ENCODE peak calls at places on chromosomes 4 and X, in six cellular contexts. One of them, this sample, is unnamed.

GRCh38 chr4:177485528-177485927 is 43.3 kb upstream of the AGA start:
- DNase-seq in colonic mucosa: no peak
- DNase-seq in GM04503: no peak
- DNase-seq in AG08396: no peak
- DNase-seq in tibial artery: no peak
- DNase-seq in RPMI8226: no peak
- DNase-seq in this sample: no peak

GRCh38 chr4:118883861-118884260 is 4.8 kb upstream of the SYNPO2 start:
- DNase-seq in colonic mucosa: no peak
- DNase-seq in GM04503: no peak
- DNase-seq in AG08396: no peak
- DNase-seq in tibial artery: no peak
- DNase-seq in RPMI8226: no peak
- DNase-seq in this sample: no peak

GRCh38 chr4:108540536-108540935 is 79.8 kb upstream of the RPL34 start:
- DNase-seq in colonic mucosa: no peak
- DNase-seq in GM04503: no peak
- DNase-seq in AG08396: no peak
- DNase-seq in tibial artery: no peak
- DNase-seq in RPMI8226: no peak
- DNase-seq in this sample: no peak

GRCh38 chr4:155787113-155787710 is 28.4 kb downstream of the GUCY1B1 start:
- DNase-seq in colonic mucosa: no peak
- DNase-seq in GM04503: no peak
- DNase-seq in AG08396: peak
- DNase-seq in tibial artery: no peak
- DNase-seq in RPMI8226: peak
- DNase-seq in this sample: no peak

GRCh38 chrX:12791253-12792228 is at the start of gene PRPS2:
- DNase-seq in colonic mucosa: peak
- DNase-seq in GM04503: no peak
- DNase-seq in AG08396: peak
- DNase-seq in tibial artery: peak
- DNase-seq in RPMI8226: peak
- DNase-seq in this sample: no peak

GRCh38 chrX:137278825-137279224 is 245.0 kb upstream of the GPR101 start:
- DNase-seq in colonic mucosa: no peak
- DNase-seq in GM04503: no peak
- DNase-seq in AG08396: no peak
- DNase-seq in tibial artery: no peak
- DNase-seq in RPMI8226: no peak
- DNase-seq in this sample: no peak

GRCh38 chr4:66906314-66906713 is 639.0 kb downstream of the CENPC start:
- DNase-seq in colonic mucosa: no peak
- DNase-seq in GM04503: no peak
- DNase-seq in AG08396: no peak
- DNase-seq in tibial artery: no peak
- DNase-seq in RPMI8226: no peak
- DNase-seq in this sample: no peak

GRCh38 chrX:150362599-150363481 is at the start of gene MAMLD1:
- DNase-seq in colonic mucosa: peak
- DNase-seq in GM04503: peak
- DNase-seq in AG08396: peak
- DNase-seq in tibial artery: peak
- DNase-seq in RPMI8226: peak
- DNase-seq in this sample: no peak

GRCh38 chrX:24025741-24026402 is 1.1 kb downstream of the KLHL15 start:
- DNase-seq in colonic mucosa: peak
- DNase-seq in GM04503: no peak
- DNase-seq in AG08396: no peak
- DNase-seq in tibial artery: peak
- DNase-seq in RPMI8226: peak
- DNase-seq in this sample: no peak

GRCh38 chr4:43525646-43526045 is 633.1 kb downstream of the GRXCR1 start:
- DNase-seq in colonic mucosa: no peak
- DNase-seq in GM04503: no peak
- DNase-seq in AG08396: no peak
- DNase-seq in tibial artery: no peak
- DNase-seq in RPMI8226: no peak
- DNase-seq in this sample: no peak

GRCh38 chr4:33831667-33832066 is 2412.6 kb downstream of the ARAP2 start:
- DNase-seq in colonic mucosa: no peak
- DNase-seq in GM04503: peak
- DNase-seq in AG08396: no peak
- DNase-seq in tibial artery: no peak
- DNase-seq in RPMI8226: no peak
- DNase-seq in this sample: peak

GRCh38 chr4:108502366-108502765 is 118.0 kb upstream of the RPL34 start:
- DNase-seq in colonic mucosa: no peak
- DNase-seq in GM04503: no peak
- DNase-seq in AG08396: no peak
- DNase-seq in tibial artery: no peak
- DNase-seq in RPMI8226: peak
- DNase-seq in this sample: no peak

GRCh38 chrX:79140731-79141130 is 3.8 kb upstream of the GPR174 start:
- DNase-seq in colonic mucosa: no peak
- DNase-seq in GM04503: no peak
- DNase-seq in AG08396: no peak
- DNase-seq in tibial artery: no peak
- DNase-seq in RPMI8226: no peak
- DNase-seq in this sample: no peak

GRCh38 chrX:53263597-53264094 is 17.7 kb downstream of the IQSEC2 start:
- DNase-seq in colonic mucosa: no peak
- DNase-seq in GM04503: no peak
- DNase-seq in AG08396: no peak
- DNase-seq in tibial artery: no peak
- DNase-seq in RPMI8226: no peak
- DNase-seq in this sample: no peak

GRCh38 chr4:15504041-15504440 is 34.4 kb downstream of the CC2D2A start:
- DNase-seq in colonic mucosa: no peak
- DNase-seq in GM04503: no peak
- DNase-seq in AG08396: no peak
- DNase-seq in tibial artery: no peak
- DNase-seq in RPMI8226: no peak
- DNase-seq in this sample: no peak

GRCh38 chrX:148574247-148574973 is 74.0 kb downstream of the AFF2 start:
- DNase-seq in colonic mucosa: no peak
- DNase-seq in GM04503: no peak
- DNase-seq in AG08396: no peak
- DNase-seq in tibial artery: no peak
- DNase-seq in RPMI8226: no peak
- DNase-seq in this sample: no peak

GRCh38 chr4:98945297-98945850 is 16.4 kb upstream of the EIF4E start:
- DNase-seq in colonic mucosa: no peak
- DNase-seq in GM04503: no peak
- DNase-seq in AG08396: no peak
- DNase-seq in tibial artery: no peak
- DNase-seq in RPMI8226: no peak
- DNase-seq in this sample: no peak

GRCh38 chr4:41661447-41662076 is 87.0 kb downstream of the PHOX2B start:
- DNase-seq in colonic mucosa: peak
- DNase-seq in GM04503: peak
- DNase-seq in AG08396: peak
- DNase-seq in tibial artery: peak
- DNase-seq in RPMI8226: peak
- DNase-seq in this sample: no peak

GRCh38 chrX:40996886-40997530 is 88.2 kb upstream of the USP9X start:
- DNase-seq in colonic mucosa: no peak
- DNase-seq in GM04503: peak
- DNase-seq in AG08396: peak
- DNase-seq in tibial artery: peak
- DNase-seq in RPMI8226: no peak
- DNase-seq in this sample: no peak

GRCh38 chrX:54540289-54540688 is 10.3 kb downstream of the GNL3L start:
- DNase-seq in colonic mucosa: no peak
- DNase-seq in GM04503: peak
- DNase-seq in AG08396: peak
- DNase-seq in tibial artery: no peak
- DNase-seq in RPMI8226: no peak
- DNase-seq in this sample: peak

GRCh38 chr4:177131736-177132135 is 177.9 kb upstream of the NEIL3 start:
- DNase-seq in colonic mucosa: no peak
- DNase-seq in GM04503: no peak
- DNase-seq in AG08396: no peak
- DNase-seq in tibial artery: no peak
- DNase-seq in RPMI8226: no peak
- DNase-seq in this sample: no peak

GRCh38 chr4:25346913-25347312 is 30.1 kb upstream of the ANAPC4 start:
- DNase-seq in colonic mucosa: no peak
- DNase-seq in GM04503: no peak
- DNase-seq in AG08396: no peak
- DNase-seq in tibial artery: no peak
- DNase-seq in RPMI8226: no peak
- DNase-seq in this sample: no peak

GRCh38 chr4:88610771-88611170 is 18.5 kb downstream of the HERC3 start:
- DNase-seq in colonic mucosa: no peak
- DNase-seq in GM04503: no peak
- DNase-seq in AG08396: peak
- DNase-seq in tibial artery: peak
- DNase-seq in RPMI8226: no peak
- DNase-seq in this sample: peak